ENCODE peak calls at places on chromosome 20, in nine cellular contexts. One of them, this sample, is unnamed.

GRCh38 chr20:22303523-22303922 is 280.8 kb downstream of the FOXA2 start:
- DNase-seq in uterus: no peak
- DNase-seq in activated B cell treated with CpG ODN at 0.5 μM for 24 hours: no peak
- DNase-seq in foreskin keratinocyte: no peak
- DNase-seq in heart right ventricle: no peak
- DNase-seq in WTC11: peak; percentile 19
- DNase-seq in adrenal gland: no peak
- DNase-seq in astrocyte of the spinal cord: no peak
- DNase-seq in endothelial cell: no peak
- DNase-seq in this sample: no peak

GRCh38 chr20:38196592-38196991 is 31.5 kb upstream of the TGM2 start:
- DNase-seq in uterus: peak; percentile 58
- DNase-seq in activated B cell treated with CpG ODN at 0.5 μM for 24 hours: peak; percentile 23
- DNase-seq in foreskin keratinocyte: no peak
- DNase-seq in heart right ventricle: peak; percentile 65
- DNase-seq in WTC11: no peak
- DNase-seq in adrenal gland: peak; percentile 66
- DNase-seq in astrocyte of the spinal cord: no peak
- DNase-seq in endothelial cell: no peak
- DNase-seq in this sample: no peak

GRCh38 chr20:62350098-62350628 is 16.9 kb downstream of the LAMA5 start:
- DNase-seq in uterus: no peak
- DNase-seq in activated B cell treated with CpG ODN at 0.5 μM for 24 hours: no peak
- DNase-seq in foreskin keratinocyte: peak; percentile 91
- DNase-seq in heart right ventricle: no peak
- DNase-seq in WTC11: no peak
- DNase-seq in adrenal gland: no peak
- DNase-seq in astrocyte of the spinal cord: no peak
- DNase-seq in endothelial cell: no peak
- DNase-seq in this sample: no peak

GRCh38 chr20:18403269-18403668 is 63.6 kb downstream of the DZANK1 start:
- DNase-seq in uterus: no peak
- DNase-seq in activated B cell treated with CpG ODN at 0.5 μM for 24 hours: no peak
- DNase-seq in foreskin keratinocyte: no peak
- DNase-seq in heart right ventricle: no peak
- DNase-seq in WTC11: no peak
- DNase-seq in adrenal gland: no peak
- DNase-seq in astrocyte of the spinal cord: no peak
- DNase-seq in endothelial cell: no peak
- DNase-seq in this sample: no peak

GRCh38 chr20:31751126-31751525 is 12.0 kb downstream of the TPX2 start:
- DNase-seq in uterus: no peak
- DNase-seq in activated B cell treated with CpG ODN at 0.5 μM for 24 hours: no peak
- DNase-seq in foreskin keratinocyte: no peak
- DNase-seq in heart right ventricle: peak; percentile 37
- DNase-seq in WTC11: no peak
- DNase-seq in adrenal gland: no peak
- DNase-seq in astrocyte of the spinal cord: peak; percentile 83
- DNase-seq in endothelial cell: no peak
- DNase-seq in this sample: no peak

GRCh38 chr20:11468880-11469279 is 448.8 kb upstream of the BTBD3 start:
- DNase-seq in uterus: no peak
- DNase-seq in activated B cell treated with CpG ODN at 0.5 μM for 24 hours: no peak
- DNase-seq in foreskin keratinocyte: no peak
- DNase-seq in heart right ventricle: no peak
- DNase-seq in WTC11: no peak
- DNase-seq in adrenal gland: no peak
- DNase-seq in astrocyte of the spinal cord: no peak
- DNase-seq in endothelial cell: no peak
- DNase-seq in this sample: no peak

GRCh38 chr20:63934271-63935068 is 21.7 kb downstream of the UCKL1 start:
- DNase-seq in uterus: no peak
- DNase-seq in activated B cell treated with CpG ODN at 0.5 μM for 24 hours: no peak
- DNase-seq in foreskin keratinocyte: no peak
- DNase-seq in heart right ventricle: no peak
- DNase-seq in WTC11: peak; percentile 70
- DNase-seq in adrenal gland: no peak
- DNase-seq in astrocyte of the spinal cord: no peak
- DNase-seq in endothelial cell: peak; percentile 54
- DNase-seq in this sample: no peak

GRCh38 chr20:34309691-34310090 is 6.5 kb upstream of the AHCY start:
- DNase-seq in uterus: no peak
- DNase-seq in activated B cell treated with CpG ODN at 0.5 μM for 24 hours: no peak
- DNase-seq in foreskin keratinocyte: no peak
- DNase-seq in heart right ventricle: no peak
- DNase-seq in WTC11: no peak
- DNase-seq in adrenal gland: no peak
- DNase-seq in astrocyte of the spinal cord: no peak
- DNase-seq in endothelial cell: no peak
- DNase-seq in this sample: no peak

GRCh38 chr20:36061754-36062153 is 92.8 kb upstream of the EPB41L1 start:
- DNase-seq in uterus: no peak
- DNase-seq in activated B cell treated with CpG ODN at 0.5 μM for 24 hours: no peak
- DNase-seq in foreskin keratinocyte: no peak
- DNase-seq in heart right ventricle: peak; percentile 49
- DNase-seq in WTC11: no peak
- DNase-seq in adrenal gland: no peak
- DNase-seq in astrocyte of the spinal cord: no peak
- DNase-seq in endothelial cell: no peak
- DNase-seq in this sample: no peak

GRCh38 chr20:25487306-25487705 is 79.8 kb downstream of the GINS1 start:
- DNase-seq in uterus: no peak
- DNase-seq in activated B cell treated with CpG ODN at 0.5 μM for 24 hours: no peak
- DNase-seq in foreskin keratinocyte: peak; percentile 40
- DNase-seq in heart right ventricle: no peak
- DNase-seq in WTC11: no peak
- DNase-seq in adrenal gland: no peak
- DNase-seq in astrocyte of the spinal cord: no peak
- DNase-seq in endothelial cell: no peak
- DNase-seq in this sample: no peak

GRCh38 chr20:22411568-22412450 is 172.6 kb downstream of the FOXA2 start:
- DNase-seq in uterus: no peak
- DNase-seq in activated B cell treated with CpG ODN at 0.5 μM for 24 hours: no peak
- DNase-seq in foreskin keratinocyte: no peak
- DNase-seq in heart right ventricle: peak; percentile 9
- DNase-seq in WTC11: no peak
- DNase-seq in adrenal gland: no peak
- DNase-seq in astrocyte of the spinal cord: peak; percentile 44
- DNase-seq in endothelial cell: no peak
- DNase-seq in this sample: no peak

DNA sequence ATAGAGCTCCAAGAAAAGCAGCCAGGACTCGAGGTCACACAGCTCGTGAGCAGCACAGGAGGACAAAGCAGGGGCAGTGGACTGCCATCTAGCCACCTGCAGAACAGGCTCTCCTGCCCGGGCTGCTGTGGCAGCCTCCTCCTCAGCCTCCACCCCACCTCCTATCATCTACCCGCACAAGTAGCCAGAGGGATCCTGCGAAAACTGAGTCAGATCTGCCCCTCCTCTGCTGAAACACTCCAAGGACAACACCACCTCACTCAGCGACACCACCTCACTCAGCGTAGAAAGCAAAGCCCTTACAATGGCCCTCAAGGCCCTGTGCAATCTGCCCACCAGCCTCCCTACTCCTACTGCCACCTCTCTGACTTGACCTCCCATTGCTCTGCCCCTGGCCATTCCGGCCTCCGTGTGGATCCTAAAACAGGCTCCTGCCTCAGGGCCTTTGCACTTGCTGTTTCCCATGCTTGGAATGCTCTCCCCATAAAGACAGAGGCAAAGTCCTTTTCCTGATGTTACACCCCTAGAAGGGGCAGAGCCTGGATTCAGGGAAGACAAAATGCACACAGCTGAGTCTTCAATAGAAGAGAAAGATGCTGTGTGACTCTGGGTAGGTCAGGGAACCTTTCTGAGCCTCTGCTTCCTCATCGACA is 19.3 kb downstream of the PREX1 start:
- DNase-seq in uterus: no peak
- DNase-seq in activated B cell treated with CpG ODN at 0.5 μM for 24 hours: no peak
- DNase-seq in foreskin keratinocyte: no peak
- DNase-seq in heart right ventricle: no peak
- DNase-seq in WTC11: no peak
- DNase-seq in adrenal gland: peak; percentile 46
- DNase-seq in astrocyte of the spinal cord: no peak
- DNase-seq in endothelial cell: no peak
- DNase-seq in this sample: no peak
- TF ChIP-seq CTCF in uterus: no peak
- TF ChIP-seq CTCF in activated B cell treated with CpG ODN at 0.5 μM for 24 hours: no peak
- TF ChIP-seq CTCF in foreskin keratinocyte: no peak
- TF ChIP-seq CTCF in heart right ventricle: no peak
- TF ChIP-seq CTCF in WTC11: no peak
- TF ChIP-seq CTCF in adrenal gland: no peak
- TF ChIP-seq CTCF in astrocyte of the spinal cord: no peak
- TF ChIP-seq CTCF in endothelial cell: no peak
- TF ChIP-seq CTCF in this sample: no peak

GRCh38 chr20:48581167-48581566 is 246.6 kb downstream of the PREX1 start:
- DNase-seq in uterus: no peak
- DNase-seq in activated B cell treated with CpG ODN at 0.5 μM for 24 hours: no peak
- DNase-seq in foreskin keratinocyte: no peak
- DNase-seq in heart right ventricle: no peak
- DNase-seq in WTC11: no peak
- DNase-seq in adrenal gland: no peak
- DNase-seq in astrocyte of the spinal cord: no peak
- DNase-seq in endothelial cell: no peak
- DNase-seq in this sample: no peak

GRCh38 chr20:48582361-48582991 is 245.3 kb downstream of the PREX1 start:
- DNase-seq in uterus: no peak
- DNase-seq in activated B cell treated with CpG ODN at 0.5 μM for 24 hours: no peak
- DNase-seq in foreskin keratinocyte: no peak
- DNase-seq in heart right ventricle: no peak
- DNase-seq in WTC11: no peak
- DNase-seq in adrenal gland: no peak
- DNase-seq in astrocyte of the spinal cord: no peak
- DNase-seq in endothelial cell: no peak
- DNase-seq in this sample: no peak

GRCh38 chr20:48577557-48577956 is 250.2 kb downstream of the PREX1 start:
- DNase-seq in uterus: no peak
- DNase-seq in activated B cell treated with CpG ODN at 0.5 μM for 24 hours: no peak
- DNase-seq in foreskin keratinocyte: no peak
- DNase-seq in heart right ventricle: no peak
- DNase-seq in WTC11: no peak
- DNase-seq in adrenal gland: no peak
- DNase-seq in astrocyte of the spinal cord: no peak
- DNase-seq in endothelial cell: no peak
- DNase-seq in this sample: no peak

GRCh38 chr20:48574383-48574782 is 253.4 kb downstream of the PREX1 start:
- DNase-seq in uterus: no peak
- DNase-seq in activated B cell treated with CpG ODN at 0.5 μM for 24 hours: no peak
- DNase-seq in foreskin keratinocyte: no peak
- DNase-seq in heart right ventricle: no peak
- DNase-seq in WTC11: no peak
- DNase-seq in adrenal gland: no peak
- DNase-seq in astrocyte of the spinal cord: no peak
- DNase-seq in endothelial cell: no peak
- DNase-seq in this sample: no peak

GRCh38 chr20:48578397-48579098 is 249.3 kb downstream of the PREX1 start:
- DNase-seq in uterus: no peak
- DNase-seq in activated B cell treated with CpG ODN at 0.5 μM for 24 hours: no peak
- DNase-seq in foreskin keratinocyte: no peak
- DNase-seq in heart right ventricle: no peak
- DNase-seq in WTC11: no peak
- DNase-seq in adrenal gland: no peak
- DNase-seq in astrocyte of the spinal cord: no peak
- DNase-seq in endothelial cell: no peak
- DNase-seq in this sample: no peak
- TF ChIP-seq CTCF in uterus: no peak
- TF ChIP-seq CTCF in activated B cell treated with CpG ODN at 0.5 μM for 24 hours: no peak
- TF ChIP-seq CTCF in foreskin keratinocyte: peak; percentile 15
- TF ChIP-seq CTCF in heart right ventricle: no peak
- TF ChIP-seq CTCF in WTC11: no peak
- TF ChIP-seq CTCF in adrenal gland: no peak
- TF ChIP-seq CTCF in astrocyte of the spinal cord: no peak
- TF ChIP-seq CTCF in endothelial cell: no peak
- TF ChIP-seq CTCF in this sample: no peak

GRCh38 chr20:52312131-52312729 is 120.7 kb upstream of the ZFP64 start:
- DNase-seq in uterus: peak; percentile 24
- DNase-seq in activated B cell treated with CpG ODN at 0.5 μM for 24 hours: no peak
- DNase-seq in foreskin keratinocyte: peak; percentile 12
- DNase-seq in heart right ventricle: peak; percentile 40
- DNase-seq in WTC11: peak; percentile 31
- DNase-seq in adrenal gland: peak; percentile 62
- DNase-seq in astrocyte of the spinal cord: peak; percentile 61
- DNase-seq in endothelial cell: peak; percentile 50
- DNase-seq in this sample: peak; percentile 27

GRCh38 chr20:52318601-52319000 is 127.0 kb upstream of the ZFP64 start:
- DNase-seq in uterus: no peak
- DNase-seq in activated B cell treated with CpG ODN at 0.5 μM for 24 hours: no peak
- DNase-seq in foreskin keratinocyte: no peak
- DNase-seq in heart right ventricle: no peak
- DNase-seq in WTC11: no peak
- DNase-seq in adrenal gland: no peak
- DNase-seq in astrocyte of the spinal cord: no peak
- DNase-seq in endothelial cell: no peak
- DNase-seq in this sample: no peak

GRCh38 chr20:52311209-52311794 is 119.7 kb upstream of the ZFP64 start:
- DNase-seq in uterus: no peak
- DNase-seq in activated B cell treated with CpG ODN at 0.5 μM for 24 hours: no peak
- DNase-seq in foreskin keratinocyte: no peak
- DNase-seq in heart right ventricle: no peak
- DNase-seq in WTC11: peak; percentile 19
- DNase-seq in adrenal gland: no peak
- DNase-seq in astrocyte of the spinal cord: no peak
- DNase-seq in endothelial cell: no peak
- DNase-seq in this sample: no peak

DNA sequence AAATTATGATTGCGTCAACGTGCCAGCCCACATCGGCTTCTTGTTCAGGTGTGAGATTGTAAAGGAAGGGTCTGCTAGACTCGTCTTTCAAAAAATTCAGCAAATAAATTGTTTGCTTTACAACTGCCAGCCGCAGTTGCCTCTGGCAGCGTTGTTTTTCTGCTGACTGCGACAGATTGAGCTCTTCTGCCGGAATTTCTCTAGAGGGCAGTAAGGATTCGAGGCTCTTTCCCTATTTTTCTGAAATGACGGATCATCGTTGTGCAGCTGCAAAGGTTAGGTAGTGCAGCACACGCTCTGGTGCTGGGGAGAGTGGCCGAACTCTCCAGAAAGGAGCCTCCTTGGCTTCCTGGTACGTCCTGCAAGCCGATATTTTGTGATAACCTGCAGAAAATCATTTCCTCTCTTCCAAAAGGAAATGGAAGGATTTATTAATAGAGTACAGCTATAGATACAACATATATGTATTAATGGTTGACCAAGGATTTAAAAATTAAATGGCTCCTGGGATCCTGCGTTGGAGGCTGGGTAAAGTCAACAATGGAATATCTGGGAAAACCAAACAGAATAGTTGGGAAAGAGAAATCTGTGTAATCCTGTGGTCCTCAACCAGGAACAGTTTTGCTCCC is 121.9 kb upstream of the ZFP64 start:
- DNase-seq in uterus: no peak
- DNase-seq in activated B cell treated with CpG ODN at 0.5 μM for 24 hours: no peak
- DNase-seq in foreskin keratinocyte: peak; percentile 20
- DNase-seq in heart right ventricle: no peak
- DNase-seq in WTC11: peak; percentile 32
- DNase-seq in adrenal gland: peak; percentile 32
- DNase-seq in astrocyte of the spinal cord: peak; percentile 7
- DNase-seq in endothelial cell: peak; percentile 9
- DNase-seq in this sample: no peak
- TF ChIP-seq CTCF in uterus: peak; percentile 22
- TF ChIP-seq CTCF in activated B cell treated with CpG ODN at 0.5 μM for 24 hours: no peak
- TF ChIP-seq CTCF in foreskin keratinocyte: peak; percentile 72
- TF ChIP-seq CTCF in heart right ventricle: peak; percentile 44
- TF ChIP-seq CTCF in WTC11: no peak
- TF ChIP-seq CTCF in adrenal gland: peak; percentile 57
- TF ChIP-seq CTCF in astrocyte of the spinal cord: peak; percentile 51
- TF ChIP-seq CTCF in endothelial cell: no peak
- TF ChIP-seq CTCF in this sample: peak; percentile 58

GRCh38 chr20:41900292-41900691 is 282.1 kb upstream of the CHD6 start:
- DNase-seq in uterus: no peak
- DNase-seq in activated B cell treated with CpG ODN at 0.5 μM for 24 hours: no peak
- DNase-seq in foreskin keratinocyte: no peak
- DNase-seq in heart right ventricle: no peak
- DNase-seq in WTC11: no peak
- DNase-seq in adrenal gland: no peak
- DNase-seq in astrocyte of the spinal cord: no peak
- DNase-seq in endothelial cell: no peak
- DNase-seq in this sample: no peak
- TF ChIP-seq CTCF in uterus: no peak
- TF ChIP-seq CTCF in activated B cell treated with CpG ODN at 0.5 μM for 24 hours: no peak
- TF ChIP-seq CTCF in foreskin keratinocyte: no peak
- TF ChIP-seq CTCF in heart right ventricle: no peak
- TF ChIP-seq CTCF in WTC11: no peak
- TF ChIP-seq CTCF in adrenal gland: no peak
- TF ChIP-seq CTCF in astrocyte of the spinal cord: no peak
- TF ChIP-seq CTCF in endothelial cell: no peak
- TF ChIP-seq CTCF in this sample: no peak